ENCODE peak calls at places on chromosomes 6 and 20, in eight cellular contexts. One of them, this sample, is unnamed.

GRCh38 chr6:39357998-39358686 is 35.6 kb upstream of the KCNK16 start:
- DNase-seq in astrocyte of the cerebellum: peak; percentile 38
- DNase-seq in hepatocyte: peak; percentile 75
- DNase-seq in neural progenitor cell: no peak
- DNase-seq in cardiac fibroblast: peak; percentile 77
- DNase-seq in astrocyte: peak; percentile 39
- DNase-seq in epithelial cell of esophagus: peak; percentile 52
- DNase-seq in AG09309: no peak
- DNase-seq in this sample: peak; percentile 51

GRCh38 chr20:56393133-56393472 is 658 bp downstream of the CSTF1 start:
- DNase-seq in astrocyte of the cerebellum: no peak
- DNase-seq in hepatocyte: no peak
- DNase-seq in neural progenitor cell: no peak
- DNase-seq in cardiac fibroblast: peak; percentile 13
- DNase-seq in astrocyte: no peak
- DNase-seq in epithelial cell of esophagus: peak; percentile 8
- DNase-seq in AG09309: no peak
- DNase-seq in this sample: peak; percentile 9

GRCh38 chr20:23245553-23246128 is 105.0 kb upstream of the NXT1 start:
- DNase-seq in astrocyte of the cerebellum: no peak
- DNase-seq in hepatocyte: peak; percentile 81
- DNase-seq in neural progenitor cell: peak; percentile 59
- DNase-seq in cardiac fibroblast: peak; percentile 61
- DNase-seq in astrocyte: no peak
- DNase-seq in epithelial cell of esophagus: peak; percentile 62
- DNase-seq in AG09309: no peak
- DNase-seq in this sample: peak; percentile 13

GRCh38 chr6:16766043-16766521 is 4.8 kb upstream of the ATXN1 start:
- DNase-seq in astrocyte of the cerebellum: no peak
- DNase-seq in hepatocyte: peak; percentile 28
- DNase-seq in neural progenitor cell: no peak
- DNase-seq in cardiac fibroblast: peak; percentile 96
- DNase-seq in astrocyte: peak; percentile 97
- DNase-seq in epithelial cell of esophagus: peak; percentile 75
- DNase-seq in AG09309: peak; percentile 89
- DNase-seq in this sample: peak; percentile 80

GRCh38 chr6:4665489-4666417 is 110.5 kb upstream of the CDYL start:
- DNase-seq in astrocyte of the cerebellum: no peak
- DNase-seq in hepatocyte: no peak
- DNase-seq in neural progenitor cell: no peak
- DNase-seq in cardiac fibroblast: peak; percentile 52
- DNase-seq in astrocyte: peak; percentile 30
- DNase-seq in epithelial cell of esophagus: peak; percentile 78
- DNase-seq in AG09309: peak; percentile 14
- DNase-seq in this sample: no peak

GRCh38 chr6:56570434-56571359 is 72.0 kb downstream of the DST start:
- DNase-seq in astrocyte of the cerebellum: no peak
- DNase-seq in hepatocyte: peak; percentile 30
- DNase-seq in neural progenitor cell: no peak
- DNase-seq in cardiac fibroblast: peak; percentile 55
- DNase-seq in astrocyte: peak; percentile 10
- DNase-seq in epithelial cell of esophagus: peak; percentile 46
- DNase-seq in AG09309: no peak
- DNase-seq in this sample: no peak

GRCh38 chr6:45421700-45422540 is 44.2 kb upstream of the SUPT3H start:
- DNase-seq in astrocyte of the cerebellum: no peak
- DNase-seq in hepatocyte: peak; percentile 70
- DNase-seq in neural progenitor cell: peak; percentile 80
- DNase-seq in cardiac fibroblast: peak; percentile 84
- DNase-seq in astrocyte: peak; percentile 58
- DNase-seq in epithelial cell of esophagus: peak; percentile 58
- DNase-seq in AG09309: no peak
- DNase-seq in this sample: peak; percentile 66

GRCh38 chr20:19813839-19814238 is 55.8 kb downstream of the RIN2 start:
- DNase-seq in astrocyte of the cerebellum: no peak
- DNase-seq in hepatocyte: no peak
- DNase-seq in neural progenitor cell: no peak
- DNase-seq in cardiac fibroblast: peak; percentile 76
- DNase-seq in astrocyte: no peak
- DNase-seq in epithelial cell of esophagus: no peak
- DNase-seq in AG09309: no peak
- DNase-seq in this sample: no peak

GRCh38 chr20:31835977-31836852 is 9.2 kb downstream of the FOXS1 start:
- DNase-seq in astrocyte of the cerebellum: peak; percentile 90
- DNase-seq in hepatocyte: peak; percentile 84
- DNase-seq in neural progenitor cell: no peak
- DNase-seq in cardiac fibroblast: peak; percentile 93
- DNase-seq in astrocyte: peak; percentile 91
- DNase-seq in epithelial cell of esophagus: peak; percentile 71
- DNase-seq in AG09309: peak; percentile 51
- DNase-seq in this sample: peak; percentile 85

GRCh38 chr20:57388953-57389694 is 2.1 kb upstream of the RBM38 start:
- DNase-seq in astrocyte of the cerebellum: no peak
- DNase-seq in hepatocyte: peak; percentile 92
- DNase-seq in neural progenitor cell: peak; percentile 86
- DNase-seq in cardiac fibroblast: peak; percentile 56
- DNase-seq in astrocyte: peak; percentile 41
- DNase-seq in epithelial cell of esophagus: peak; percentile 80
- DNase-seq in AG09309: peak; percentile 4
- DNase-seq in this sample: peak; percentile 58

GRCh38 chr6:170210026-170210390 is 80.9 kb downstream of the DLL1 start:
- DNase-seq in astrocyte of the cerebellum: no peak
- DNase-seq in hepatocyte: no peak
- DNase-seq in neural progenitor cell: no peak
- DNase-seq in cardiac fibroblast: no peak
- DNase-seq in astrocyte: no peak
- DNase-seq in epithelial cell of esophagus: no peak
- DNase-seq in AG09309: no peak
- DNase-seq in this sample: no peak

GRCh38 chr20:42779216-42779615 is 410.5 kb downstream of the PTPRT start:
- DNase-seq in astrocyte of the cerebellum: no peak
- DNase-seq in hepatocyte: peak; percentile 11
- DNase-seq in neural progenitor cell: no peak
- DNase-seq in cardiac fibroblast: no peak
- DNase-seq in astrocyte: no peak
- DNase-seq in epithelial cell of esophagus: no peak
- DNase-seq in AG09309: no peak
- DNase-seq in this sample: no peak

GRCh38 chr6:149459761-149460160 is 25.1 kb downstream of the ZC3H12D start:
- DNase-seq in astrocyte of the cerebellum: no peak
- DNase-seq in hepatocyte: no peak
- DNase-seq in neural progenitor cell: no peak
- DNase-seq in cardiac fibroblast: peak; percentile 62
- DNase-seq in astrocyte: peak; percentile 22
- DNase-seq in epithelial cell of esophagus: peak; percentile 49
- DNase-seq in AG09309: no peak
- DNase-seq in this sample: no peak

GRCh38 chr6:52649521-52649920 is 21.4 kb upstream of the TMEM14A start:
- DNase-seq in astrocyte of the cerebellum: no peak
- DNase-seq in hepatocyte: no peak
- DNase-seq in neural progenitor cell: no peak
- DNase-seq in cardiac fibroblast: no peak
- DNase-seq in astrocyte: peak; percentile 26
- DNase-seq in epithelial cell of esophagus: no peak
- DNase-seq in AG09309: no peak
- DNase-seq in this sample: no peak

GRCh38 chr6:4670824-4671409 is 105.3 kb upstream of the CDYL start:
- DNase-seq in astrocyte of the cerebellum: no peak
- DNase-seq in hepatocyte: no peak
- DNase-seq in neural progenitor cell: no peak
- DNase-seq in cardiac fibroblast: no peak
- DNase-seq in astrocyte: no peak
- DNase-seq in epithelial cell of esophagus: peak; percentile 66
- DNase-seq in AG09309: no peak
- DNase-seq in this sample: no peak

GRCh38 chr20:63148696-63149095 is 67.2 kb downstream of the YTHDF1 start:
- DNase-seq in astrocyte of the cerebellum: no peak
- DNase-seq in hepatocyte: no peak
- DNase-seq in neural progenitor cell: no peak
- DNase-seq in cardiac fibroblast: no peak
- DNase-seq in astrocyte: no peak
- DNase-seq in epithelial cell of esophagus: no peak
- DNase-seq in AG09309: no peak
- DNase-seq in this sample: no peak

DNA sequence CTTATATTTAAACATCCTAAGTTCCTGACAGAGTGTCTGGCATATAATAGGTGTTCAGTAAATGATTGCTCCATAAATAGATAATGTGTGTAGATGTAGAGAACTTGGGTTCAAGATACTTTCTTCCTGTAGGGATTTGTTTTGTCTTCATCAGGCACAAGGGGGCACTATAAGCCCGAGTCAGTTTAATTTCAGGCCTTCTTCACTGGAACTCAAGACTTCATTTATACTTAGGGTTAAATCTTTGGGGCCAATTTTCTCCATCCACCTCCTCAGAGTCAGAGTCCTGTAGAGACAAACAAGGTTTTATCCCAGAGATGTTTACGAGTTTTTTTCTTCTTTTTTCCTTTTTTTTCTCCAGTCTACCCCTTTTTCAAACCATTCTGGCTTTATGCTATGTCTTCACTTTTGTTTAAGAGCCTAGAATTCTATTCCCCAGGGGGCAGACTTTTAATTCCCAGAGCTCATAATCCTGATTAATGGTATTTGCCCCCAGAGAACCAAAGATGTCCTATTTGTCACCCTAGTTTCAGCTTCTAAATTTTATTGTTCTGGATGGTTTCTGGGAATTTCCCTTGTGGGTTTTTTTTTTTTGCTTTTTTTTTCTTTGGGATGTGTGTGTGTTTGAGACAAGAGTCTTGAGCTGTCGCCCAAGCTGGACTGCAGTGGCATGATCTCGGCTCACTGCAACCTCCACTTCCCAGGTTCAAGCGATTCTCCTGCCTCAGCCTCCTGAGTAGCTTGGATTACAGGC is 88.4 kb downstream of the HFE start:
- DNase-seq in astrocyte of the cerebellum: no peak
- DNase-seq in hepatocyte: peak; percentile 58
- DNase-seq in neural progenitor cell: peak; percentile 67
- DNase-seq in cardiac fibroblast: peak; percentile 88
- DNase-seq in astrocyte: no peak
- DNase-seq in epithelial cell of esophagus: peak; percentile 82
- DNase-seq in AG09309: no peak
- DNase-seq in this sample: peak; percentile 60
- H3K4me3 ChIP-seq in astrocyte of the cerebellum: no peak overlapping the region
- H3K4me3 ChIP-seq in hepatocyte: no peak overlapping the region
- H3K4me3 ChIP-seq in neural progenitor cell: no peak overlapping the region
- H3K4me3 ChIP-seq in cardiac fibroblast: no peak overlapping the region
- H3K4me3 ChIP-seq in astrocyte: no peak overlapping the region
- H3K4me3 ChIP-seq in epithelial cell of esophagus: no peak overlapping the region
- H3K4me3 ChIP-seq in AG09309: no peak overlapping the region
- H3K4me3 ChIP-seq in this sample: no peak overlapping the region

GRCh38 chr6:120584111-120584760 is 750.0 kb downstream of the TBC1D32 start:
- DNase-seq in astrocyte of the cerebellum: no peak
- DNase-seq in hepatocyte: no peak
- DNase-seq in neural progenitor cell: peak; percentile 37
- DNase-seq in cardiac fibroblast: no peak
- DNase-seq in astrocyte: no peak
- DNase-seq in epithelial cell of esophagus: no peak
- DNase-seq in AG09309: no peak
- DNase-seq in this sample: no peak
- H3K4me3 ChIP-seq in astrocyte of the cerebellum: no peak overlapping the region
- H3K4me3 ChIP-seq in hepatocyte: no peak overlapping the region
- H3K4me3 ChIP-seq in neural progenitor cell: no peak overlapping the region
- H3K4me3 ChIP-seq in cardiac fibroblast: no peak overlapping the region
- H3K4me3 ChIP-seq in astrocyte: no peak overlapping the region
- H3K4me3 ChIP-seq in epithelial cell of esophagus: no peak overlapping the region
- H3K4me3 ChIP-seq in AG09309: no peak overlapping the region
- H3K4me3 ChIP-seq in this sample: no peak overlapping the region

GRCh38 chr6:141486942-141487341 is 645.8 kb upstream of the GJE1 start:
- DNase-seq in astrocyte of the cerebellum: no peak
- DNase-seq in hepatocyte: no peak
- DNase-seq in neural progenitor cell: no peak
- DNase-seq in cardiac fibroblast: peak; percentile 13
- DNase-seq in astrocyte: no peak
- DNase-seq in epithelial cell of esophagus: no peak
- DNase-seq in AG09309: no peak
- DNase-seq in this sample: no peak

GRCh38 chr6:141488466-141488865 is 644.3 kb upstream of the GJE1 start:
- DNase-seq in astrocyte of the cerebellum: no peak
- DNase-seq in hepatocyte: no peak
- DNase-seq in neural progenitor cell: no peak
- DNase-seq in cardiac fibroblast: peak; percentile 65
- DNase-seq in astrocyte: no peak
- DNase-seq in epithelial cell of esophagus: peak; percentile 16
- DNase-seq in AG09309: no peak
- DNase-seq in this sample: no peak

GRCh38 chr6:141483561-141484061 is 649.1 kb upstream of the GJE1 start:
- DNase-seq in astrocyte of the cerebellum: peak; percentile 57
- DNase-seq in hepatocyte: no peak
- DNase-seq in neural progenitor cell: no peak
- DNase-seq in cardiac fibroblast: peak; percentile 97
- DNase-seq in astrocyte: peak; percentile 95
- DNase-seq in epithelial cell of esophagus: peak; percentile 67
- DNase-seq in AG09309: peak; percentile 97
- DNase-seq in this sample: peak; percentile 77

GRCh38 chr6:141482773-141483172 is 650.0 kb upstream of the GJE1 start:
- DNase-seq in astrocyte of the cerebellum: no peak
- DNase-seq in hepatocyte: no peak
- DNase-seq in neural progenitor cell: no peak
- DNase-seq in cardiac fibroblast: peak; percentile 43
- DNase-seq in astrocyte: no peak
- DNase-seq in epithelial cell of esophagus: no peak
- DNase-seq in AG09309: no peak
- DNase-seq in this sample: no peak

DNA sequence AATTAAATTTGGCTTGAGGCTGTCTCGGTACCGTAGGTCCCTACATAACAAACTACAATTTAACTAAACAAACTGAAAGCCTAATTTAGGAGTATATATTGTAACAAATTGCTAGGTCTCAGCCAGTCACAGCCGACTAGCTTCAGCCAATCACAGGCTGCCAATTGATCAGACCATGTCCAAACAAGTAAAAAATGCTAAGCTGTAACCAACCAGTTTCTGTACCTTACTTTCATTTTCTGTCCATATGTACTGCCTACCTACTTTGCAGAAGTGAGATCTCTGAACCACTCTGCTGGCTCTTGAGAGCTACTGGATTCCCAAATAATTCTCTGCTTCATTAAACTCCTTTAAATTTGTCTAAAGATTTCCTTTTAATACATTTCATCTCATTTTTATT is 648.0 kb upstream of the GJE1 start:
- DNase-seq in astrocyte of the cerebellum: no peak
- DNase-seq in hepatocyte: no peak
- DNase-seq in neural progenitor cell: no peak
- DNase-seq in cardiac fibroblast: peak; percentile 40
- DNase-seq in astrocyte: no peak
- DNase-seq in epithelial cell of esophagus: peak; percentile 26
- DNase-seq in AG09309: no peak
- DNase-seq in this sample: peak; percentile 40
- H3K4me3 ChIP-seq in astrocyte of the cerebellum: no peak overlapping the region
- H3K4me3 ChIP-seq in hepatocyte: no peak overlapping the region
- H3K4me3 ChIP-seq in neural progenitor cell: no peak overlapping the region
- H3K4me3 ChIP-seq in cardiac fibroblast: no peak overlapping the region
- H3K4me3 ChIP-seq in astrocyte: no peak overlapping the region
- H3K4me3 ChIP-seq in epithelial cell of esophagus: no peak overlapping the region
- H3K4me3 ChIP-seq in AG09309: no peak overlapping the region
- H3K4me3 ChIP-seq in this sample: no peak overlapping the region

DNA sequence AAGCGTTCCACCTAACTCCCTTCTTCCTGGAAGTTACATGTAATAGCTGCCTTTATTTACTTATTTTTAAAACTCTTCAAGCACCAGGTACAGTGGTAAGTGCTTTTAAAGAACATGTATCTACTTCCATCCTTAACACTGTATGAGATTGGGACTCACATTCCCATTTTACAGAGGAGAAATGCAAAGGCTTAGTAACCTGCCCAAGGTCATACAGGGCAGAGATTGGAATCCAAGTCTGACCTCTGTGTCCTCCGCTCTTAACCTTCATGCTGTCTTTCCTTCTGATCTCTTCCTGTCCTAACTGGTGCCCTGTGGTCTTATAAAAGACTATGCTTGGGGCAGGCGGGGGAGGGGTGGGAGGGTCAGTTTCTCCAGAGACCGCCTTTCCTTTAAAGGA is 1.6 kb downstream of the B4GALT5 start:
- DNase-seq in astrocyte of the cerebellum: no peak
- DNase-seq in hepatocyte: no peak
- DNase-seq in neural progenitor cell: peak; percentile 20
- DNase-seq in cardiac fibroblast: no peak
- DNase-seq in astrocyte: no peak
- DNase-seq in epithelial cell of esophagus: no peak
- DNase-seq in AG09309: no peak
- DNase-seq in this sample: no peak
- H3K4me3 ChIP-seq in astrocyte of the cerebellum: peak overlapping the region; percentile 80
- H3K4me3 ChIP-seq in hepatocyte: peak overlapping the region; percentile 92
- H3K4me3 ChIP-seq in neural progenitor cell: peak overlapping the region; percentile 99
- H3K4me3 ChIP-seq in cardiac fibroblast: peak overlapping the region; percentile 93
- H3K4me3 ChIP-seq in astrocyte: peak overlapping the region; percentile 72
- H3K4me3 ChIP-seq in epithelial cell of esophagus: peak overlapping the region; percentile 79
- H3K4me3 ChIP-seq in AG09309: peak overlapping the region; percentile 84
- H3K4me3 ChIP-seq in this sample: peak overlapping the region; percentile 60